ENCODE peak calls at places on chromosomes 12 and 14, in six cellular contexts. H, M, E, V, N and C are unnamed samples.
A peak's percentile ranks its signal among the peaks of the same experiment; 100 is the strongest.

GRCh38 chr14:70317969-70318634 is 41.4 kb downstream of the COX16 start:
- DNase-seq in H (peak; percentile 63), M (peak; percentile 2), E (no peak), V (no peak), N (peak; percentile 2), C (peak; percentile 97)

GRCh38 chr14:87148655-87149054 is 844.3 kb downstream of the GALC start:
- DNase-seq in H (no peak), M (no peak), E (no peak), V (no peak), N (no peak), C (no peak)

GRCh38 chr14:32512813-32513212 is 183.7 kb downstream of the AKAP6 start:
- DNase-seq in H (no peak), M (no peak), E (no peak), V (no peak), N (no peak), C (no peak)

GRCh38 chr14:41154143-41154807 is 452.4 kb upstream of the LRFN5 start:
- DNase-seq in H (no peak), M (no peak), E (no peak), V (no peak), N (no peak), C (no peak)

GRCh38 chr14:79342942-79343341 is 868.4 kb downstream of the DIO2 start:
- DNase-seq in H (no peak), M (no peak), E (no peak), V (no peak), N (no peak), C (no peak)

GRCh38 chr12:93201990-93202389 is 175.7 kb upstream of the NUDT4 start:
- DNase-seq in H (no peak), M (no peak), E (no peak), V (no peak), N (no peak), C (no peak)

GRCh38 chr12:49232940-49233841 is 31.7 kb upstream of the TUBA1C start:
- DNase-seq in H (peak; percentile 64), M (no peak), E (peak; percentile 89), V (no peak), N (no peak), C (peak; percentile 30)

GRCh38 chr12:20822925-20823324 is 12.4 kb downstream of the SLCO1B3 start:
- DNase-seq in H (no peak), M (no peak), E (no peak), V (no peak), N (no peak), C (no peak)

DNA sequence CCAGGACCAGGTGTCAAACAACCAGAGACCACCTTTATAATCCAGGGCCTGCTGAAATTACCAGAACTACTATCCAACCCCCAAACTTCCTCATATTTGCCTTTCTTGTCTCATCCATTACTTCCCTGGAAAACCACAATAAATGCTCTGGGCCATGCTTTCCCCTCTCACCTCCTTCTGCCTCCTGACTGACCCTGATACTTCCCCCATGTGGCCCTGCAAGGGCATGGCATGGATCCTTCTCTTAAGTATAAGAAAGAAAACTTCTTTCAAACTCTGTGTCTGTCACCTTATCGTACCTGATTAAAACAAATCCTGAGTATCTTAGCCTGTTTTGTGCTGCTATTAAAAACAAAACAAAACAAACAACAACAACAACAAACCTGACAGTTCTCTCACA is 44.7 kb upstream of the CRACR2A start:
- DNase-seq in H (no peak), M (no peak), E (no peak), V (no peak), N (no peak), C (no peak)
- TF ChIP-seq TAF1 in H (no peak), M (no peak), E (no peak), V (no peak), N (no peak), C (no peak)

GRCh38 chr12:52946797-52947547 is 1.9 kb upstream of the KRT18 start:
- DNase-seq in H (no peak), M (no peak), E (peak; percentile 22), V (no peak), N (no peak), C (peak; percentile 84)
- TF ChIP-seq TAF1 in H (no peak), M (no peak), E (no peak), V (no peak), N (no peak), C (no peak)

GRCh38 chr12:34404377-34405285 is 382.3 kb downstream of the ALG10 start:
- DNase-seq in H (peak; percentile 0), M (no peak), E (no peak), V (no peak), N (no peak), C (no peak)

GRCh38 chr12:34406228-34406995 is 384.1 kb downstream of the ALG10 start:
- DNase-seq in H (peak; percentile 0), M (no peak), E (peak; percentile 1), V (no peak), N (no peak), C (no peak)

GRCh38 chr12:34406996-34407300 is 384.7 kb downstream of the ALG10 start:
- DNase-seq in H (no peak), M (no peak), E (no peak), V (no peak), N (no peak), C (no peak)

GRCh38 chr12:34403706-34404376 is 381.5 kb downstream of the ALG10 start:
- DNase-seq in H (peak; percentile 0), M (no peak), E (no peak), V (no peak), N (no peak), C (no peak)

GRCh38 chr12:34405286-34406227 is 383.3 kb downstream of the ALG10 start:
- DNase-seq in H (peak; percentile 0), M (no peak), E (peak; percentile 1), V (no peak), N (no peak), C (no peak)
- TF ChIP-seq TAF1 in H (no peak), M (no peak), E (no peak), V (no peak), N (no peak), C (no peak)

GRCh38 chr14:44215660-44216059 is 291.4 kb downstream of the FSCB start:
- DNase-seq in H (no peak), M (no peak), E (no peak), V (no peak), N (no peak), C (no peak)
- TF ChIP-seq TAF1 in H (no peak), M (no peak), E (no peak), V (no peak), N (no peak), C (no peak)

GRCh38 chr12:48010366-48010970 is 6.2 kb upstream of the COL2A1 start:
- DNase-seq in H (no peak), M (no peak), E (no peak), V (no peak), N (no peak), C (no peak)

GRCh38 chr12:48015129-48015528 is 10.9 kb upstream of the COL2A1 start:
- DNase-seq in H (no peak), M (no peak), E (no peak), V (no peak), N (no peak), C (no peak)

GRCh38 chr12:48009471-48009870 is 5.2 kb upstream of the COL2A1 start:
- DNase-seq in H (no peak), M (no peak), E (no peak), V (no peak), N (no peak), C (no peak)

GRCh38 chr12:48013287-48013686 is 9.0 kb upstream of the COL2A1 start:
- DNase-seq in H (no peak), M (no peak), E (no peak), V (no peak), N (no peak), C (no peak)

GRCh38 chr12:48012070-48012469 is 7.8 kb upstream of the COL2A1 start:
- DNase-seq in H (no peak), M (no peak), E (no peak), V (no peak), N (no peak), C (no peak)
- TF ChIP-seq TAF1 in H (no peak), M (no peak), E (no peak), V (no peak), N (no peak), C (no peak)

DNA sequence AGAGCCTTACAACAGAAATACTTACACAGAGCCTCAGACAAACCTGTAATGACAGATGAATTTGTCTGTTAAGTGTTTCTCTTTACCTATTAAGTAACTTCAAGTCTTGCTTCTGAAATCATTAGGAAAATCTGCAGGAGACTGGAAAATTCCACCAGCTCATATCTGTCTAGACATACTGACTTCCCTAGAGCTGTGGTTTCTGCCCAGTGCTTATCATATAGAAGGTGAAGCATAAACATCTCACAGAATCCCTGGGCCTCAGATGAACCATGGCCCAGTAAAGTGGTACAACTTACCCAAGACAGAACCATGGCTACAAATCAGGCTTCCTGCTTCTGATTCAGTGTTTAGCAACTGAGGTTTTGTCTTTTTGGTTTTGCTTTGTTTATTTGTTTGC is 91.6 kb downstream of the EGLN3 start:
- DNase-seq in H (no peak), M (no peak), E (no peak), V (no peak), N (no peak), C (no peak)
- TF ChIP-seq TAF1 in H (no peak), M (no peak), E (no peak), V (no peak), N (no peak), C (no peak)

GRCh38 chr12:41055875-41056577 is 132.1 kb upstream of the PDZRN4 start:
- DNase-seq in H (no peak), M (no peak), E (no peak), V (no peak), N (no peak), C (no peak)
- TF ChIP-seq TAF1 in H (no peak), M (no peak), E (no peak), V (no peak), N (no peak), C (no peak)

GRCh38 chr14:90644882-90645281 is 171.3 kb downstream of the TTC7B start:
- DNase-seq in H (no peak), M (no peak), E (no peak), V (no peak), N (no peak), C (peak; percentile 39)
- TF ChIP-seq TAF1 in H (no peak), M (no peak), E (no peak), V (no peak), N (no peak), C (no peak)